ENCODE peak calls at places on chromosomes 12 and 14, in ten cellular contexts. K, E, P, O, L, A, Z, T, J and B are unnamed samples.

GRCh38 chr14:54257424-54257823 is 139.4 kb upstream of the CDKN3 start:
- DNase-seq in K (no peak), E (no peak), P (no peak), O (no peak), L (no peak), A (no peak), Z (no peak), T (no peak), J (no peak), B (no peak)

GRCh38 chr14:52513249-52513648 is 39.1 kb downstream of the TXNDC16 start:
- DNase-seq in K (no peak), E (no peak), P (no peak), O (no peak), L (no peak), A (no peak), Z (no peak), T (no peak), J (no peak), B (no peak)

GRCh38 chr12:49537709-49538601 is 875 bp upstream of the KCNH3 start:
- DNase-seq in K (no peak), E (no peak), P (no peak), O (peak; percentile 31), L (no peak), A (peak; percentile 80), Z (no peak), T (no peak), J (peak; percentile 78), B (no peak)

GRCh38 chr12:81369175-81369574 is 291.3 kb downstream of the ACSS3 start:
- DNase-seq in K (no peak), E (no peak), P (no peak), O (no peak), L (no peak), A (no peak), Z (no peak), T (no peak), J (no peak), B (no peak)

GRCh38 chr14:94635143-94635542 is 23.0 kb downstream of the SERPINA3 start:
- DNase-seq in K (no peak), E (no peak), P (no peak), O (no peak), L (no peak), A (no peak), Z (no peak), T (no peak), J (no peak), B (no peak)

GRCh38 chr14:35240233-35240632 is 51.9 kb upstream of the PSMA6 start:
- DNase-seq in K (no peak), E (no peak), P (no peak), O (no peak), L (no peak), A (no peak), Z (no peak), T (no peak), J (no peak), B (no peak)

GRCh38 chr12:5038781-5039311 is 4.8 kb upstream of the KCNA5 start:
- DNase-seq in K (no peak), E (no peak), P (no peak), O (no peak), L (no peak), A (no peak), Z (no peak), T (no peak), J (no peak), B (no peak)

GRCh38 chr14:95233702-95234241 is 76.4 kb upstream of the DICER1 start:
- DNase-seq in K (no peak), E (no peak), P (no peak), O (no peak), L (peak; percentile 62), A (no peak), Z (no peak), T (peak; percentile 73), J (peak; percentile 75), B (no peak)

GRCh38 chr14:99009875-99010274 is 262.1 kb downstream of the BCL11B start:
- DNase-seq in K (no peak), E (no peak), P (no peak), O (no peak), L (no peak), A (no peak), Z (no peak), T (no peak), J (no peak), B (no peak)

GRCh38 chr14:45249847-45250575 is 3.0 kb downstream of the MIS18BP1 start:
- DNase-seq in K (no peak), E (peak; percentile 48), P (no peak), O (peak; percentile 45), L (no peak), A (no peak), Z (peak; percentile 39), T (peak; percentile 77), J (no peak), B (peak; percentile 49)

DNA sequence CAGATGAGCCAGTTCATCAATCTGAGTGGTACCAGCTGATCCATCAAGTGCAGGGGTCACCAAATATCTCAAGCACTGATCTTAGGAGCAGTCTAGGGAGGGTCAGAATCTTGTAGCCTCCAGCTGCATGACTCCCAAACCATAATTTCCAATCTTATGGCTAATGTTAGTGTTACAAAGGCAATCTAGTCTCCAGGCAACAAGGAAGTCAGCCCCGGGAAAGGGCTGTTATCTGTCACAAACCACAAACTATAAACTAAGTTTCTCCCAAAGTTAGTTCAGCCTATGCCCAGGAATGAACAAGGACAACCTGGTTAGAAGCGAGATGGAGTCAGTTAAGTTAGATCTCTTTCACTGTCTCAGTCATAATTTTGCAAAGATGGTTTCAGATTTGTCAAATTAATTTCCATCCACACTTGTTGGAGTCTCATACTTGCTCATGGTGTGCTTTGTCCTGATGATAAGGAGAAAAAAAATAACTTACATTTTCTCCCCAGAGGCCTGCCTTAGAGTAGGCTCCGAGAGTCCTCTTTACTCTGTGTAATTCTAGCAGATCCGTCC is 3.9 kb upstream of the ABHD4 start:
- DNase-seq in K (no peak), E (no peak), P (no peak), O (no peak), L (no peak), A (no peak), Z (no peak), T (no peak), J (no peak), B (no peak)
- H3K4me3 ChIP-seq in K (no peak overlapping the region), E (no peak overlapping the region), P (no peak overlapping the region), O (no peak overlapping the region), L (no peak overlapping the region), A (no peak overlapping the region), Z (no peak overlapping the region), T (no peak overlapping the region), J (no peak overlapping the region), B (no peak overlapping the region)

DNA sequence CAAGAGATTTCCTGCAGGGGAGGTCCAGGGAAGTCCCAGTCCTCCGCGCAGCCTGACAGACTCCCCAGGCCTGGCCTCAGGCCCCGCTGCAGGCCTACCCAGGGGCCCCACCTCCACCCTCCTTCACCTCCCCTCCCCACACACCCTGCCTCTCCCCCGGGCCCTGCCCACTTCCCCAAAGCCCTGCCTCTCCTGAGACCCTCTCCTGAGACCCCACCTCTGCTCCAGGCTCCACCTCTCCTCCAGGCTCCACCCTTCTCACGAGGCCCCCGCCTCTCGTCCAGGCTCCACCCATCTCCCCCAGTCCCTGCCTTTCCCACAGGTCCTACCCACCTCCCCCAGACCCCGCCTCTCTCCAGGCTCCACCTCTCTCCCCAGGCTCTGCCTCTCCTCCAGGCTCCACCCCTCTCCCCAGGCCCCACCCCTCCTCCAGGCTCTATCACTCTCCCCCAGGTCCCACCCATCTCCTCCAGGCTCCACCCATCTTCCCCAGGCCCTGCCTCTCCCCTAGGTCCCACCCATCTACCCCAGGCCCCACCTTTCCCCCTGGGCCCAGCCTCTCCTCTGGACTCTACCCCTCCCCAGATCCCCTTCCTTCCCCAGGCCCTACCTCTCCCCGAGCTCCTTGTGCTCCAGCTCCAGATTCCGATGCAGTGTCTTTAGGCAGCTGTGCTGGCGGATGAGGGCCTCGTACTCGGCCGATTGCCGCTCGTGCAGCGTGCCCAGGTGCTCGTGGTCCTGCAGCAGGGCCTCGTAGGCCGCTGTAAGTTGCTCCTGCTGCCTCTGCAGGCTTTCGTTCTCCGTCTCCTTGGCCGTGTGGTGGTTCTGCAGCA is 58.8 kb upstream of the GPR68 start:
- DNase-seq in K (no peak), E (no peak), P (peak; percentile 94), O (no peak), L (peak; percentile 72), A (no peak), Z (no peak), T (peak; percentile 73), J (peak; percentile 70), B (no peak)
- TF ChIP-seq CTCF in K (no peak), E (no peak), P (no peak), O (no peak), L (no peak), A (no peak), Z (no peak), T (no peak), J (no peak), B (no peak)

DNA sequence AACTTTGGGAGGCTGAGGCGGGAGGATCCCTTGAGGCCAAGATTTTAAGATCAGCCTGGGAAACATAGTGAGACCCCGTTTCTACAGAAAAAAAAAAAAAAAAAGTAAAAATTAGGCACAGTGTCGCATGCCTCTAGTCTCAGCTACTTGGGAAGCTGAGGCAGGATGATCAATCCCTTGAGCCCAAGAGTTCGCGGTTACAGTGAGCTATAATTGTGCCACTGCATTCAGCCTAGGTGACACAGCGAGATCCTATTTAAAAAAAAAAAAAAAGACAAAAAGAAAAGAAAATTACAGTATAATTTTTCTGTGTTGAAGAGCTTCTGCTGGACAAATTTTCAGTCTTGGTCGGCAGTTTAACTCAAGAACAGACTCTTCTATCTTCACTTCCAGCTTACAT is 133.9 kb upstream of the FGD4 start:
- DNase-seq in K (no peak), E (no peak), P (no peak), O (no peak), L (no peak), A (no peak), Z (no peak), T (no peak), J (no peak), B (no peak)
- H3K4me3 ChIP-seq in K (no peak overlapping the region), E (no peak overlapping the region), P (no peak overlapping the region), O (no peak overlapping the region), L (no peak overlapping the region), A (no peak overlapping the region), Z (no peak overlapping the region), T (no peak overlapping the region), J (no peak overlapping the region), B (no peak overlapping the region)

GRCh38 chr14:64960762-64961276 is 11.3 kb downstream of the RAB15 start:
- DNase-seq in K (peak; percentile 45), E (no peak), P (no peak), O (no peak), L (no peak), A (no peak), Z (no peak), T (no peak), J (no peak), B (no peak)
- TF ChIP-seq CTCF in K (no peak), E (no peak), P (peak; percentile 22), O (no peak), L (no peak), A (no peak), Z (no peak), T (no peak), J (no peak), B (no peak)

DNA sequence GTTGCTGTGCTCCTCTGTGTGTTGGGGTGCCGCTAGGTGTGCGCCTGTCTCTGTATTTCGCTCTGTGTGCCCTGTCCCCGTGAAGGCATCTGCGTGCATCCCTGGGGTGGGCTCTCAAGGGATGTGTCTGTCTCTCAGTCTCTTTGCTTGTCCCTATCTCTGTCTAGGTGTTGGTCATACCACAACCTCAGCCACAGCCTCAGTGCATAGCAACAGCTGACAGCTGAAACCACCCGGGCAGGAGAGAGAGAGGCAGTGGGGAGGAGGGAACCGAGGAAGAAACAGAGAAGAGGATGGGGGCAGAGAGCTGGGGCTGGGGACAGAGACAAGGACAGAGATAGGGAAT is 953 bp upstream of the NXPH4 start:
- DNase-seq in K (no peak), E (no peak), P (no peak), O (no peak), L (no peak), A (no peak), Z (no peak), T (peak; percentile 59), J (no peak), B (no peak)
- H3K4me3 ChIP-seq in K (no peak overlapping the region), E (no peak overlapping the region), P (no peak overlapping the region), O (no peak overlapping the region), L (no peak overlapping the region), A (no peak overlapping the region), Z (no peak overlapping the region), T (no peak overlapping the region), J (peak overlapping the region; percentile 42), B (peak overlapping the region; percentile 23)